ENCODE peak calls at places on chromosome 6, in nine cellular contexts. S, J, C, A, T, G, N, M and X are unnamed samples.

GRCh38 chr6:23277521-23278227 is 708.3 kb downstream of the HDGFL1 start:
- DNase-seq in A (no peak), J (no peak), G (no peak), C (no peak), T (no peak), N (no peak), S (no peak), M (no peak), X (no peak)

GRCh38 chr6:30207619-30208295 is 5.4 kb downstream of the TRIM26 start:
- DNase-seq in A (no peak), M (no peak), C (no peak), T (no peak), J (no peak), N (no peak), S (no peak), G (peak), X (no peak)

GRCh38 chr6:110476046-110476849 is at the start of gene SLC22A16:
- DNase-seq in M (no peak), S (no peak), N (no peak), C (peak), T (peak), A (no peak), G (peak), J (no peak), X (no peak)

GRCh38 chr6:93407186-93407585 is 12.2 kb downstream of the EPHA7 start:
- DNase-seq in J (no peak), G (no peak), N (no peak), T (no peak), M (peak), C (no peak), S (no peak), A (no peak), X (no peak)

GRCh38 chr6:903746-904145 is 210.8 kb upstream of the EXOC2 start:
- DNase-seq in J (no peak), C (no peak), A (peak), M (no peak), G (no peak), T (no peak), S (no peak), N (no peak), X (no peak)

GRCh38 chr6:35092362-35093117 is 48.6 kb downstream of the TCP11 start:
- DNase-seq in G (no peak), M (no peak), A (no peak), C (no peak), S (no peak), N (no peak), T (no peak), J (no peak), X (peak)

GRCh38 chr6:56246544-56246940 is 838 bp downstream of the COL21A1 start:
- DNase-seq in J (no peak), C (no peak), M (no peak), N (no peak), T (no peak), S (no peak), G (no peak), A (no peak), X (no peak)

GRCh38 chr6:110642711-110643110 is 166.3 kb upstream of the SLC22A16 start:
- DNase-seq in N (no peak), J (no peak), S (no peak), C (no peak), T (no peak), M (no peak), G (no peak), A (no peak), X (no peak)

GRCh38 chr6:129599467-129599866 is 110.5 kb downstream of the ARHGAP18 start:
- DNase-seq in T (no peak), G (no peak), J (no peak), C (no peak), N (no peak), S (no peak), A (no peak), M (peak), X (no peak)

GRCh38 chr6:155485756-155486155 is 30.1 kb upstream of the NOX3 start:
- DNase-seq in S (no peak), C (no peak), G (no peak), J (no peak), T (no peak), N (no peak), M (no peak), A (no peak), X (no peak)

GRCh38 chr6:84836366-84836765 is 72.0 kb upstream of the TBX18 start:
- DNase-seq in T (no peak), M (no peak), G (no peak), J (no peak), A (no peak), N (no peak), S (no peak), C (no peak), X (no peak)

GRCh38 chr6:148347076-148348054 is 4.7 kb downstream of the SASH1 start:
- DNase-seq in S (no peak), N (no peak), J (no peak), M (no peak), C (no peak), G (no peak), T (no peak), A (no peak), X (no peak)

GRCh38 chr6:34556493-34556892 is 364 bp upstream of the SPDEF start:
- DNase-seq in N (no peak), M (no peak), G (no peak), A (no peak), J (no peak), C (no peak), S (no peak), T (no peak), X (no peak)

GRCh38 chr6:34982424-34982852 is 93.4 kb downstream of the ANKS1A start:
- DNase-seq in S (peak), J (no peak), N (no peak), G (no peak), M (peak), A (no peak), C (no peak), T (no peak), X (no peak)

GRCh38 chr6:82178084-82178758 is 69.3 kb downstream of the IBTK start:
- DNase-seq in N (no peak), J (no peak), C (no peak), M (peak), S (peak), T (no peak), G (no peak), A (peak), X (no peak)

GRCh38 chr6:38391206-38391908 is 248.4 kb downstream of the BTBD9 start:
- DNase-seq in J (no peak), M (peak), C (no peak), S (no peak), T (no peak), G (no peak), A (no peak), N (no peak), X (peak)